ENCODE peak calls at places on chromosomes 13 and 19, in eight cellular contexts. One of them, this sample, is unnamed.

GRCh38 chr19:16969127-16969526 is 57.5 kb downstream of the CPAMD8 start:
- DNase-seq in neural crest cell: no peak
- DNase-seq in GM19239: no peak
- DNase-seq in H7: no peak
- DNase-seq in CD8-positive, alpha-beta memory T cell: no peak
- DNase-seq in NCI-H1105: no peak
- DNase-seq in ELR: peak
- DNase-seq in HT-29: peak
- DNase-seq in this sample: peak

GRCh38 chr13:76943646-76944045 is 4.7 kb upstream of the ACOD1 start:
- DNase-seq in GM19239: no peak
- DNase-seq in CD8-positive, alpha-beta memory T cell: no peak
- DNase-seq in ELR: no peak
- DNase-seq in HT-29: no peak
- DNase-seq in H7: no peak
- DNase-seq in NCI-H1105: no peak
- DNase-seq in neural crest cell: no peak
- DNase-seq in this sample: no peak

GRCh38 chr13:47409778-47410177 is 512.9 kb upstream of the HTR2A start:
- DNase-seq in CD8-positive, alpha-beta memory T cell: no peak
- DNase-seq in ELR: no peak
- DNase-seq in NCI-H1105: no peak
- DNase-seq in neural crest cell: no peak
- DNase-seq in HT-29: no peak
- DNase-seq in GM19239: no peak
- DNase-seq in H7: no peak
- DNase-seq in this sample: no peak

GRCh38 chr19:47608908-47609879 is at the start of gene BICRA:
- DNase-seq in neural crest cell: peak
- DNase-seq in NCI-H1105: peak
- DNase-seq in GM19239: peak
- DNase-seq in H7: peak
- DNase-seq in HT-29: peak
- DNase-seq in ELR: peak
- DNase-seq in CD8-positive, alpha-beta memory T cell: peak
- DNase-seq in this sample: peak

GRCh38 chr13:73967397-73968165 is 166.6 kb downstream of the KLF12 start:
- DNase-seq in ELR: no peak
- DNase-seq in H7: no peak
- DNase-seq in neural crest cell: no peak
- DNase-seq in CD8-positive, alpha-beta memory T cell: no peak
- DNase-seq in NCI-H1105: no peak
- DNase-seq in GM19239: peak
- DNase-seq in HT-29: no peak
- DNase-seq in this sample: no peak

GRCh38 chr13:113589251-113589960 is 4.9 kb downstream of the TFDP1 start:
- DNase-seq in NCI-H1105: no peak
- DNase-seq in neural crest cell: no peak
- DNase-seq in GM19239: no peak
- DNase-seq in HT-29: no peak
- DNase-seq in CD8-positive, alpha-beta memory T cell: no peak
- DNase-seq in ELR: no peak
- DNase-seq in H7: peak
- DNase-seq in this sample: no peak

GRCh38 chr13:77267362-77267761 is 59.5 kb downstream of the MYCBP2 start:
- DNase-seq in GM19239: no peak
- DNase-seq in neural crest cell: no peak
- DNase-seq in ELR: no peak
- DNase-seq in H7: no peak
- DNase-seq in HT-29: no peak
- DNase-seq in NCI-H1105: no peak
- DNase-seq in CD8-positive, alpha-beta memory T cell: no peak
- DNase-seq in this sample: no peak

GRCh38 chr13:31638577-31638976 is 100.7 kb upstream of the RXFP2 start:
- DNase-seq in NCI-H1105: no peak
- DNase-seq in H7: no peak
- DNase-seq in CD8-positive, alpha-beta memory T cell: no peak
- DNase-seq in neural crest cell: no peak
- DNase-seq in GM19239: no peak
- DNase-seq in HT-29: no peak
- DNase-seq in ELR: peak
- DNase-seq in this sample: no peak

GRCh38 chr13:44653261-44653660 is 77.1 kb upstream of the TSC22D1 start:
- DNase-seq in H7: no peak
- DNase-seq in neural crest cell: no peak
- DNase-seq in ELR: peak
- DNase-seq in NCI-H1105: no peak
- DNase-seq in GM19239: no peak
- DNase-seq in HT-29: no peak
- DNase-seq in CD8-positive, alpha-beta memory T cell: no peak
- DNase-seq in this sample: no peak

GRCh38 chr19:40585677-40586422 is 9.2 kb downstream of the SHKBP1 start:
- DNase-seq in CD8-positive, alpha-beta memory T cell: no peak
- DNase-seq in NCI-H1105: no peak
- DNase-seq in GM19239: no peak
- DNase-seq in HT-29: no peak
- DNase-seq in H7: no peak
- DNase-seq in neural crest cell: no peak
- DNase-seq in ELR: peak
- DNase-seq in this sample: no peak

GRCh38 chr19:3060852-3061182 is 1.5 kb downstream of the TLE5 start:
- DNase-seq in ELR: no peak
- DNase-seq in CD8-positive, alpha-beta memory T cell: no peak
- DNase-seq in GM19239: no peak
- DNase-seq in neural crest cell: no peak
- DNase-seq in H7: no peak
- DNase-seq in NCI-H1105: no peak
- DNase-seq in HT-29: no peak
- DNase-seq in this sample: no peak

This sample was measured in SHP77.